ENCODE peak calls at places on chromosomes 13 and 19, in five cellular contexts. One of them, this sample, is unnamed.

GRCh38 chr13:73757471-73758233 is 376.6 kb downstream of the KLF12 start:
- DNase-seq in WTC11: no peak
- DNase-seq in activated CD8-positive, alpha-beta memory T cell treated with anti-CD3 and anti-CD28 coated beads, Interleukin-2, amount 50 U/mL, for 48 hours: no peak
- DNase-seq in fibroblast of the conjunctiva: no peak
- DNase-seq in skeletal muscle cell: no peak
- DNase-seq in this sample: no peak

GRCh38 chr19:7788933-7789323 is 25.9 kb downstream of the CLEC4M start:
- DNase-seq in WTC11: peak
- DNase-seq in activated CD8-positive, alpha-beta memory T cell treated with anti-CD3 and anti-CD28 coated beads, Interleukin-2, amount 50 U/mL, for 48 hours: no peak
- DNase-seq in fibroblast of the conjunctiva: no peak
- DNase-seq in skeletal muscle cell: no peak
- DNase-seq in this sample: no peak

GRCh38 chr19:45402469-45403070 is 2.3 kb downstream of the PPP1R13L start:
- DNase-seq in WTC11: peak
- DNase-seq in activated CD8-positive, alpha-beta memory T cell treated with anti-CD3 and anti-CD28 coated beads, Interleukin-2, amount 50 U/mL, for 48 hours: peak
- DNase-seq in fibroblast of the conjunctiva: no peak
- DNase-seq in skeletal muscle cell: no peak
- DNase-seq in this sample: no peak

GRCh38 chr13:43261018-43261417 is 237.6 kb downstream of the DNAJC15 start:
- DNase-seq in WTC11: no peak
- DNase-seq in activated CD8-positive, alpha-beta memory T cell treated with anti-CD3 and anti-CD28 coated beads, Interleukin-2, amount 50 U/mL, for 48 hours: no peak
- DNase-seq in fibroblast of the conjunctiva: no peak
- DNase-seq in skeletal muscle cell: peak
- DNase-seq in this sample: peak

GRCh38 chr13:104320446-104320845 is 1254.2 kb upstream of the SLC10A2 start:
- DNase-seq in WTC11: no peak
- DNase-seq in activated CD8-positive, alpha-beta memory T cell treated with anti-CD3 and anti-CD28 coated beads, Interleukin-2, amount 50 U/mL, for 48 hours: no peak
- DNase-seq in fibroblast of the conjunctiva: no peak
- DNase-seq in skeletal muscle cell: no peak
- DNase-seq in this sample: no peak

GRCh38 chr19:35811317-35812219 is 1.1 kb downstream of the PRODH2 start:
- DNase-seq in WTC11: no peak
- DNase-seq in activated CD8-positive, alpha-beta memory T cell treated with anti-CD3 and anti-CD28 coated beads, Interleukin-2, amount 50 U/mL, for 48 hours: no peak
- DNase-seq in fibroblast of the conjunctiva: no peak
- DNase-seq in skeletal muscle cell: no peak
- DNase-seq in this sample: no peak

GRCh38 chr19:40450664-40451063 is 6.5 kb upstream of the SERTAD3 start:
- DNase-seq in WTC11: no peak
- DNase-seq in activated CD8-positive, alpha-beta memory T cell treated with anti-CD3 and anti-CD28 coated beads, Interleukin-2, amount 50 U/mL, for 48 hours: no peak
- DNase-seq in fibroblast of the conjunctiva: no peak
- DNase-seq in skeletal muscle cell: no peak
- DNase-seq in this sample: no peak

GRCh38 chr13:100339411-100339935 is 249.1 kb downstream of the GGACT start:
- DNase-seq in WTC11: no peak
- DNase-seq in activated CD8-positive, alpha-beta memory T cell treated with anti-CD3 and anti-CD28 coated beads, Interleukin-2, amount 50 U/mL, for 48 hours: no peak
- DNase-seq in fibroblast of the conjunctiva: no peak
- DNase-seq in skeletal muscle cell: no peak
- DNase-seq in this sample: no peak

GRCh38 chr19:7540761-7541480 is 5.4 kb downstream of the PNPLA6 start:
- DNase-seq in WTC11: peak
- DNase-seq in activated CD8-positive, alpha-beta memory T cell treated with anti-CD3 and anti-CD28 coated beads, Interleukin-2, amount 50 U/mL, for 48 hours: peak
- DNase-seq in fibroblast of the conjunctiva: no peak
- DNase-seq in skeletal muscle cell: no peak
- DNase-seq in this sample: no peak

GRCh38 chr19:34712606-34713261 is 21.3 kb upstream of the ZNF181 start:
- DNase-seq in WTC11: peak
- DNase-seq in activated CD8-positive, alpha-beta memory T cell treated with anti-CD3 and anti-CD28 coated beads, Interleukin-2, amount 50 U/mL, for 48 hours: no peak
- DNase-seq in fibroblast of the conjunctiva: peak
- DNase-seq in skeletal muscle cell: peak
- DNase-seq in this sample: peak

GRCh38 chr19:17376935-17377600 is at the start of gene PLVAP:
- DNase-seq in WTC11: no peak
- DNase-seq in activated CD8-positive, alpha-beta memory T cell treated with anti-CD3 and anti-CD28 coated beads, Interleukin-2, amount 50 U/mL, for 48 hours: no peak
- DNase-seq in fibroblast of the conjunctiva: no peak
- DNase-seq in skeletal muscle cell: no peak
- DNase-seq in this sample: no peak

GRCh38 chr13:26541041-26541440 is 16.4 kb upstream of the WASF3 start:
- DNase-seq in WTC11: no peak
- DNase-seq in activated CD8-positive, alpha-beta memory T cell treated with anti-CD3 and anti-CD28 coated beads, Interleukin-2, amount 50 U/mL, for 48 hours: no peak
- DNase-seq in fibroblast of the conjunctiva: no peak
- DNase-seq in skeletal muscle cell: no peak
- DNase-seq in this sample: no peak

GRCh38 chr19:4633140-4633967 is 6.0 kb upstream of the TNFAIP8L1 start:
- DNase-seq in WTC11: peak
- DNase-seq in activated CD8-positive, alpha-beta memory T cell treated with anti-CD3 and anti-CD28 coated beads, Interleukin-2, amount 50 U/mL, for 48 hours: peak
- DNase-seq in fibroblast of the conjunctiva: peak
- DNase-seq in skeletal muscle cell: peak
- DNase-seq in this sample: peak

GRCh38 chr13:101785858-101786257 is 333.4 kb downstream of the ITGBL1 start:
- DNase-seq in WTC11: peak
- DNase-seq in activated CD8-positive, alpha-beta memory T cell treated with anti-CD3 and anti-CD28 coated beads, Interleukin-2, amount 50 U/mL, for 48 hours: no peak
- DNase-seq in fibroblast of the conjunctiva: no peak
- DNase-seq in skeletal muscle cell: no peak
- DNase-seq in this sample: no peak

GRCh38 chr13:20106751-20107150 is 54.1 kb downstream of the GJA3 start:
- DNase-seq in WTC11: no peak
- DNase-seq in activated CD8-positive, alpha-beta memory T cell treated with anti-CD3 and anti-CD28 coated beads, Interleukin-2, amount 50 U/mL, for 48 hours: no peak
- DNase-seq in fibroblast of the conjunctiva: no peak
- DNase-seq in skeletal muscle cell: no peak
- DNase-seq in this sample: no peak

GRCh38 chr13:36925603-36926002 is 5.6 kb upstream of the SMAD9 start:
- DNase-seq in WTC11: no peak
- DNase-seq in activated CD8-positive, alpha-beta memory T cell treated with anti-CD3 and anti-CD28 coated beads, Interleukin-2, amount 50 U/mL, for 48 hours: no peak
- DNase-seq in fibroblast of the conjunctiva: no peak
- DNase-seq in skeletal muscle cell: no peak
- DNase-seq in this sample: no peak

GRCh38 chr13:80011448-80012212 is 329.3 kb downstream of the SPRY2 start:
- DNase-seq in WTC11: no peak
- DNase-seq in activated CD8-positive, alpha-beta memory T cell treated with anti-CD3 and anti-CD28 coated beads, Interleukin-2, amount 50 U/mL, for 48 hours: no peak
- DNase-seq in fibroblast of the conjunctiva: no peak
- DNase-seq in skeletal muscle cell: no peak
- DNase-seq in this sample: no peak

GRCh38 chr13:112204881-112205327 is 138.0 kb downstream of the SOX1 start:
- DNase-seq in WTC11: peak
- DNase-seq in activated CD8-positive, alpha-beta memory T cell treated with anti-CD3 and anti-CD28 coated beads, Interleukin-2, amount 50 U/mL, for 48 hours: no peak
- DNase-seq in fibroblast of the conjunctiva: no peak
- DNase-seq in skeletal muscle cell: no peak
- DNase-seq in this sample: no peak

GRCh38 chr19:16847407-16847806 is 18.2 kb downstream of the SIN3B start:
- DNase-seq in WTC11: no peak
- DNase-seq in activated CD8-positive, alpha-beta memory T cell treated with anti-CD3 and anti-CD28 coated beads, Interleukin-2, amount 50 U/mL, for 48 hours: no peak
- DNase-seq in fibroblast of the conjunctiva: no peak
- DNase-seq in skeletal muscle cell: no peak
- DNase-seq in this sample: no peak

GRCh38 chr19:17357724-17358123 is 19.4 kb downstream of the PLVAP start:
- DNase-seq in WTC11: no peak
- DNase-seq in activated CD8-positive, alpha-beta memory T cell treated with anti-CD3 and anti-CD28 coated beads, Interleukin-2, amount 50 U/mL, for 48 hours: no peak
- DNase-seq in fibroblast of the conjunctiva: no peak
- DNase-seq in skeletal muscle cell: no peak
- DNase-seq in this sample: no peak

GRCh38 chr13:23629566-23630272 is 59.5 kb downstream of the TNFRSF19 start:
- DNase-seq in WTC11: no peak
- DNase-seq in activated CD8-positive, alpha-beta memory T cell treated with anti-CD3 and anti-CD28 coated beads, Interleukin-2, amount 50 U/mL, for 48 hours: no peak
- DNase-seq in fibroblast of the conjunctiva: no peak
- DNase-seq in skeletal muscle cell: no peak
- DNase-seq in this sample: no peak

GRCh38 chr13:23790591-23791170 is 98.5 kb downstream of the MIPEP start:
- DNase-seq in WTC11: no peak
- DNase-seq in activated CD8-positive, alpha-beta memory T cell treated with anti-CD3 and anti-CD28 coated beads, Interleukin-2, amount 50 U/mL, for 48 hours: no peak
- DNase-seq in fibroblast of the conjunctiva: peak
- DNase-seq in skeletal muscle cell: peak
- DNase-seq in this sample: no peak

GRCh38 chr13:108987488-108987887 is 358.1 kb downstream of the MYO16 start:
- DNase-seq in WTC11: no peak
- DNase-seq in activated CD8-positive, alpha-beta memory T cell treated with anti-CD3 and anti-CD28 coated beads, Interleukin-2, amount 50 U/mL, for 48 hours: no peak
- DNase-seq in fibroblast of the conjunctiva: peak
- DNase-seq in skeletal muscle cell: peak
- DNase-seq in this sample: no peak

GRCh38 chr13:97125051-97125809 is 96.9 kb upstream of the MBNL2 start:
- DNase-seq in WTC11: peak
- DNase-seq in activated CD8-positive, alpha-beta memory T cell treated with anti-CD3 and anti-CD28 coated beads, Interleukin-2, amount 50 U/mL, for 48 hours: no peak
- DNase-seq in fibroblast of the conjunctiva: peak
- DNase-seq in skeletal muscle cell: peak
- DNase-seq in this sample: no peak

GRCh38 chr13:79457948-79458347 is 23.0 kb upstream of the NDFIP2 start:
- DNase-seq in WTC11: no peak
- DNase-seq in activated CD8-positive, alpha-beta memory T cell treated with anti-CD3 and anti-CD28 coated beads, Interleukin-2, amount 50 U/mL, for 48 hours: no peak
- DNase-seq in fibroblast of the conjunctiva: peak
- DNase-seq in skeletal muscle cell: peak
- DNase-seq in this sample: peak

GRCh38 chr13:81821259-81821658 is 1480.3 kb upstream of the SPRY2 start:
- DNase-seq in WTC11: no peak
- DNase-seq in activated CD8-positive, alpha-beta memory T cell treated with anti-CD3 and anti-CD28 coated beads, Interleukin-2, amount 50 U/mL, for 48 hours: no peak
- DNase-seq in fibroblast of the conjunctiva: no peak
- DNase-seq in skeletal muscle cell: no peak
- DNase-seq in this sample: no peak

GRCh38 chr19:57269515-57270250 is 10.6 kb upstream of the ZNF460 start:
- DNase-seq in WTC11: no peak
- DNase-seq in activated CD8-positive, alpha-beta memory T cell treated with anti-CD3 and anti-CD28 coated beads, Interleukin-2, amount 50 U/mL, for 48 hours: no peak
- DNase-seq in fibroblast of the conjunctiva: peak
- DNase-seq in skeletal muscle cell: peak
- DNase-seq in this sample: peak

GRCh38 chr13:44197791-44198770 is 175.5 kb upstream of the SERP2 start:
- DNase-seq in WTC11: no peak
- DNase-seq in activated CD8-positive, alpha-beta memory T cell treated with anti-CD3 and anti-CD28 coated beads, Interleukin-2, amount 50 U/mL, for 48 hours: peak
- DNase-seq in fibroblast of the conjunctiva: no peak
- DNase-seq in skeletal muscle cell: no peak
- DNase-seq in this sample: no peak

GRCh38 chr13:110628477-110628793 is 13.1 kb downstream of the NAXD start:
- DNase-seq in WTC11: no peak
- DNase-seq in activated CD8-positive, alpha-beta memory T cell treated with anti-CD3 and anti-CD28 coated beads, Interleukin-2, amount 50 U/mL, for 48 hours: no peak
- DNase-seq in fibroblast of the conjunctiva: no peak
- DNase-seq in skeletal muscle cell: no peak
- DNase-seq in this sample: no peak

GRCh38 chr19:48102870-48103751 is 7.5 kb downstream of the PLA2G4C start:
- DNase-seq in WTC11: peak
- DNase-seq in activated CD8-positive, alpha-beta memory T cell treated with anti-CD3 and anti-CD28 coated beads, Interleukin-2, amount 50 U/mL, for 48 hours: peak
- DNase-seq in fibroblast of the conjunctiva: no peak
- DNase-seq in skeletal muscle cell: no peak
- DNase-seq in this sample: no peak

GRCh38 chr13:28046981-28047380 is 53.4 kb downstream of the FLT3 start:
- DNase-seq in WTC11: no peak
- DNase-seq in activated CD8-positive, alpha-beta memory T cell treated with anti-CD3 and anti-CD28 coated beads, Interleukin-2, amount 50 U/mL, for 48 hours: no peak
- DNase-seq in fibroblast of the conjunctiva: no peak
- DNase-seq in skeletal muscle cell: peak
- DNase-seq in this sample: peak